ENCODE peak calls at places on chromosomes 4 and X, in six cellular contexts. Y, X, B, R, I and S are unnamed samples.

GRCh38 chr4:20359692-20360091 is 108.0 kb downstream of the SLIT2 start:
- DNase-seq in Y (no peak), X (no peak), B (no peak), R (no peak), I (no peak), S (no peak)

GRCh38 chr4:107423677-107424405 is 296.2 kb downstream of the PAPSS1 start:
- DNase-seq in Y (no peak), X (no peak), B (no peak), R (no peak), I (no peak), S (no peak)

GRCh38 chr4:140809671-140810070 is 53.5 kb upstream of the TBC1D9 start:
- DNase-seq in Y (no peak), X (no peak), B (no peak), R (no peak), I (no peak), S (no peak)

GRCh38 chr4:161364681-161365080 is 799.1 kb downstream of the FSTL5 start:
- DNase-seq in Y (no peak), X (no peak), B (no peak), R (no peak), I (no peak), S (no peak)

GRCh38 chr4:155539746-155540145 is 126.9 kb upstream of the GUCY1A1 start:
- DNase-seq in Y (no peak), X (no peak), B (no peak), R (no peak), I (no peak), S (no peak)

GRCh38 chr4:170420255-170420693 is 330.5 kb upstream of the AADAT start:
- DNase-seq in Y (no peak), X (no peak), B (no peak), R (no peak), I (no peak), S (no peak)

GRCh38 chr4:152665691-152666410 is 13.9 kb downstream of the TMEM154 start:
- DNase-seq in Y (no peak), X (no peak), B (no peak), R (no peak), I (no peak), S (no peak)

GRCh38 chr4:48178931-48179330 is 44.9 kb upstream of the TXK start:
- DNase-seq in Y (no peak), X (no peak), B (no peak), R (no peak), I (no peak), S (no peak)

GRCh38 chr4:113682730-113683129 is 78.8 kb downstream of the CAMK2D start:
- DNase-seq in Y (no peak), X (no peak), B (no peak), R (no peak), I (no peak), S (no peak)

GRCh38 chrX:96729053-96729452 is 44.4 kb downstream of the DIAPH2 start:
- DNase-seq in Y (no peak), X (no peak), B (no peak), R (no peak), I (no peak), S (no peak)

GRCh38 chrX:24347871-24348270 is 12.6 kb upstream of the SUPT20HL1 start:
- DNase-seq in Y (no peak), X (no peak), B (no peak), R (no peak), I (no peak), S (no peak)

GRCh38 chrX:11309220-11309619 is 16.0 kb downstream of the AMELX start:
- DNase-seq in Y (no peak), X (no peak), B (no peak), R (no peak), I (no peak), S (no peak)

GRCh38 chr4:108060164-108060563 is 70.5 kb downstream of the HADH start:
- DNase-seq in Y (no peak), X (no peak), B (peak; percentile 2), R (peak; percentile 11), I (no peak), S (no peak)

GRCh38 chr4:47474799-47475198 is 10.3 kb upstream of the ATP10D start:
- DNase-seq in Y (no peak), X (no peak), B (no peak), R (no peak), I (no peak), S (no peak)

GRCh38 chr4:37502070-37502469 is 184.1 kb downstream of the RELL1 start:
- DNase-seq in Y (peak; percentile 50), X (no peak), B (no peak), R (no peak), I (no peak), S (no peak)

GRCh38 chr4:2412534-2412884 is 5.9 kb downstream of the ZFYVE28 start:
- DNase-seq in Y (no peak), X (no peak), B (no peak), R (no peak), I (no peak), S (no peak)

GRCh38 chr4:37438880-37439279 is 194.3 kb downstream of the NWD2 start:
- DNase-seq in Y (no peak), X (no peak), B (no peak), R (no peak), I (no peak), S (no peak)

GRCh38 chr4:26912810-26913209 is 52.2 kb downstream of the STIM2 start:
- DNase-seq in Y (no peak), X (no peak), B (no peak), R (no peak), I (no peak), S (no peak)

GRCh38 chr4:16627999-16628398 is 270.4 kb downstream of the LDB2 start:
- DNase-seq in Y (no peak), X (no peak), B (no peak), R (no peak), I (no peak), S (no peak)

GRCh38 chrX:41481264-41482109 is 34.3 kb downstream of the NYX start:
- DNase-seq in Y (no peak), X (no peak), B (peak; percentile 29), R (no peak), I (no peak), S (no peak)

GRCh38 chrX:21905209-21905735 is 35.2 kb upstream of the SMS start:
- DNase-seq in Y (no peak), X (no peak), B (no peak), R (no peak), I (no peak), S (no peak)

GRCh38 chrX:48790477-48790876 is 4.1 kb downstream of the GATA1 start:
- DNase-seq in Y (no peak), X (no peak), B (no peak), R (no peak), I (no peak), S (no peak)

GRCh38 chr4:5500165-5500564 is 208.2 kb downstream of the EVC2 start:
- DNase-seq in Y (no peak), X (no peak), B (no peak), R (no peak), I (no peak), S (no peak)

GRCh38 chr4:168515222-168516011 is 18.6 kb downstream of the PALLD start:
- DNase-seq in Y (no peak), X (peak; percentile 41), B (no peak), R (no peak), I (no peak), S (peak; percentile 31)

GRCh38 chrX:119398974-119399771 is at the start of gene SLC25A43:
- DNase-seq in Y (peak; percentile 66), X (peak; percentile 31), B (no peak), R (no peak), I (peak; percentile 78), S (peak; percentile 44)

GRCh38 chr4:58138786-58139185 is 1028.6 kb upstream of the IGFBP7 start:
- DNase-seq in Y (no peak), X (no peak), B (no peak), R (no peak), I (no peak), S (no peak)

GRCh38 chr4:5018603-5019002 is 655 bp downstream of the CYTL1 start:
- DNase-seq in Y (no peak), X (no peak), B (no peak), R (no peak), I (no peak), S (no peak)

GRCh38 chr4:4829837-4830236 is 29.6 kb upstream of the MSX1 start:
- DNase-seq in Y (no peak), X (no peak), B (no peak), R (no peak), I (no peak), S (no peak)

GRCh38 chrX:103919336-103919682 is 43.1 kb upstream of the TMSB15B start:
- DNase-seq in Y (no peak), X (no peak), B (no peak), R (no peak), I (no peak), S (no peak)

GRCh38 chrX:154441564-154441963 is 2.4 kb upstream of the FAM50A start:
- DNase-seq in Y (no peak), X (no peak), B (no peak), R (no peak), I (no peak), S (no peak)

GRCh38 chr4:110480031-110480549 is 4.1 kb downstream of the ENPEP start:
- DNase-seq in Y (no peak), X (no peak), B (no peak), R (no peak), I (no peak), S (no peak)

DNA sequence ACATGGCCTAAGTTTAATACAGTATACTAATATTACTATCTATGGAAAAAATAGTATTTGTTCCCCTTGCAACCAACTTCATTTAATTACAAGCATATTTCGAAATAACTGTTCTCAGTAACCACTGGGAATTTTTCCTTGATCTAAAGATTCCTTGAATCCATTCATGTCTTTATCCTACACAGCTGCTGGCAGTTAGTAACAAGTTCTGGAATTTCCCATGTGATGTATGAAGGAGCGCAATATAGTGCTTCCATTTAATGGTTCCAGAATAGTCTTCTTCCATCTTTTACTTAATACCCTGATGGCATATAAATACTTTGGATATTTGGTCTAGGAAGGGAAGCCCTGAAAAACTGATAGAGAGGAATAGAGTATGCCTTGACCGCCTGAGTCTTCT is 136.5 kb downstream of the AASDH start:
- DNase-seq in Y (no peak), X (no peak), B (no peak), R (no peak), I (no peak), S (no peak)
- H3K4me3 ChIP-seq in Y (no peak overlapping the region), X (no peak overlapping the region), B (no peak overlapping the region), R (no peak overlapping the region), I (no peak overlapping the region), S (no peak overlapping the region)

DNA sequence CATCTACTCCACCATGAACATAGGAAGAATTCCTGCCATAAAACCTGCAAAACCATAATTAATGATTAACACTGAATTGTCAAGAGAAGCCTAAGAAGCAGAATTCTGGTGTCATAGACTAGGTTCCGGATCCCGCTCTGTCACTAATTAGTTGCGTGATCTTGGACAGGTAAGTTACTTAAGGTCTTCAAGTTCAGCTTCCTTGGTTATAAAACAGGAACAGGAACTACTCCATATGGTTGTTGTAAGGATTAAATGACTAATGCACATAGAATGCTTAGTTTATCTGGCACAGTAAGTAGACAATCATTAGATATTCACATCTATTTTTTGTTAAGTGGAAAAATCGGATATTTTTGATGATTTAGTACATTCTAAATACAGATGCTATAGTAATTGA is 14.3 kb downstream of the G3BP2 start:
- DNase-seq in Y (no peak), X (no peak), B (no peak), R (no peak), I (no peak), S (no peak)
- H3K4me3 ChIP-seq in Y (no peak overlapping the region), X (no peak overlapping the region), B (no peak overlapping the region), R (no peak overlapping the region), I (no peak overlapping the region), S (no peak overlapping the region)

GRCh38 chr4:41881931-41882621 is 53.2 kb upstream of the TMEM33 start:
- DNase-seq in Y (no peak), X (no peak), B (no peak), R (no peak), I (no peak), S (no peak)
- H3K4me3 ChIP-seq in Y (peak overlapping the region; percentile 48), X (peak overlapping the region; percentile 58), B (no peak overlapping the region), R (peak overlapping the region; percentile 23), I (peak overlapping the region; percentile 40), S (peak overlapping the region; percentile 49)

GRCh38 chrX:1481636-1482529 is 29.2 kb upstream of the ASMTL start:
- DNase-seq in Y (peak; percentile 75), X (peak; percentile 43), B (peak; percentile 95), R (no peak), I (peak; percentile 71), S (peak; percentile 80)
- H3K4me3 ChIP-seq in Y (peak overlapping the region; percentile 25), X (peak overlapping the region; percentile 32), B (peak overlapping the region; percentile 48), R (no peak overlapping the region), I (peak overlapping the region; percentile 19), S (no peak overlapping the region)